ENCODE peak calls at places on chromosomes 4 and X, in nine cellular contexts. Y, P, O, S, E, T, Z, F and R are unnamed samples.

GRCh38 chr4:129080129-129080528 is 13.2 kb downstream of the SCLT1 start:
- DNase-seq in Y (no peak), P (no peak), O (no peak), S (no peak), E (no peak), T (no peak), Z (no peak), F (no peak), R (no peak)

GRCh38 chrX:155148724-155149537 is 67.3 kb upstream of the VBP1 start:
- DNase-seq in Y (no peak), P (peak), O (no peak), S (no peak), E (no peak), T (peak), Z (no peak), F (no peak), R (no peak)

GRCh38 chrX:8245411-8245810 is 74.3 kb upstream of the VCX2 start:
- DNase-seq in Y (no peak), P (peak), O (no peak), S (no peak), E (no peak), T (no peak), Z (no peak), F (no peak), R (no peak)

GRCh38 chr4:138751290-138751689 is 264.3 kb upstream of the NOCT start:
- DNase-seq in Y (no peak), P (peak), O (no peak), S (no peak), E (no peak), T (no peak), Z (peak), F (no peak), R (no peak)

GRCh38 chr4:138230048-138230447 is 12.1 kb downstream of the SLC7A11 start:
- DNase-seq in Y (no peak), P (no peak), O (no peak), S (no peak), E (no peak), T (no peak), Z (no peak), F (no peak), R (no peak)

GRCh38 chrX:41001327-41001726 is 83.9 kb upstream of the USP9X start:
- DNase-seq in Y (no peak), P (no peak), O (no peak), S (no peak), E (no peak), T (no peak), Z (no peak), F (peak), R (no peak)

GRCh38 chrX:19709812-19710518 is 177.4 kb downstream of the SH3KBP1 start:
- DNase-seq in Y (no peak), P (peak), O (no peak), S (no peak), E (peak), T (no peak), Z (peak), F (no peak), R (no peak)

GRCh38 chr4:67035501-67035900 is 509.8 kb downstream of the CENPC start:
- DNase-seq in Y (no peak), P (peak), O (no peak), S (no peak), E (no peak), T (no peak), Z (peak), F (no peak), R (no peak)

GRCh38 chr4:150302553-150302952 is 224.3 kb downstream of the DCLK2 start:
- DNase-seq in Y (no peak), P (peak), O (no peak), S (no peak), E (peak), T (no peak), Z (peak), F (peak), R (no peak)

GRCh38 chr4:8938623-8939022 is 67.0 kb upstream of the HMX1 start:
- DNase-seq in Y (no peak), P (no peak), O (no peak), S (no peak), E (no peak), T (no peak), Z (no peak), F (no peak), R (no peak)

GRCh38 chr4:8861576-8862279 is 9.9 kb downstream of the HMX1 start:
- DNase-seq in Y (no peak), P (no peak), O (no peak), S (no peak), E (no peak), T (no peak), Z (no peak), F (no peak), R (no peak)

GRCh38 chr4:157221426-157221894 is 932 bp downstream of the GRIA2 start:
- DNase-seq in Y (no peak), P (no peak), O (no peak), S (no peak), E (no peak), T (no peak), Z (no peak), F (no peak), R (no peak)

GRCh38 chr4:119099227-119099910 is 36.3 kb upstream of the MYOZ2 start:
- DNase-seq in Y (no peak), P (no peak), O (no peak), S (no peak), E (peak), T (no peak), Z (no peak), F (no peak), R (no peak)

GRCh38 chrX:136823175-136823574 is 42.4 kb upstream of the ARHGEF6 start:
- DNase-seq in Y (no peak), P (peak), O (no peak), S (no peak), E (no peak), T (no peak), Z (peak), F (no peak), R (no peak)

GRCh38 chr4:38163216-38164006 is 203.2 kb downstream of the PTTG2 start:
- DNase-seq in Y (no peak), P (peak), O (no peak), S (no peak), E (peak), T (no peak), Z (peak), F (no peak), R (no peak)

GRCh38 chr4:7607156-7607910 is 172.6 kb upstream of the PSAPL1 start:
- DNase-seq in Y (no peak), P (no peak), O (no peak), S (peak), E (no peak), T (no peak), Z (no peak), F (no peak), R (no peak)

GRCh38 chrX:311156-312129 is 7.2 kb downstream of the GTPBP6 start:
- DNase-seq in Y (no peak), P (no peak), O (peak), S (no peak), E (no peak), T (no peak), Z (no peak), F (no peak), R (no peak)

DNA sequence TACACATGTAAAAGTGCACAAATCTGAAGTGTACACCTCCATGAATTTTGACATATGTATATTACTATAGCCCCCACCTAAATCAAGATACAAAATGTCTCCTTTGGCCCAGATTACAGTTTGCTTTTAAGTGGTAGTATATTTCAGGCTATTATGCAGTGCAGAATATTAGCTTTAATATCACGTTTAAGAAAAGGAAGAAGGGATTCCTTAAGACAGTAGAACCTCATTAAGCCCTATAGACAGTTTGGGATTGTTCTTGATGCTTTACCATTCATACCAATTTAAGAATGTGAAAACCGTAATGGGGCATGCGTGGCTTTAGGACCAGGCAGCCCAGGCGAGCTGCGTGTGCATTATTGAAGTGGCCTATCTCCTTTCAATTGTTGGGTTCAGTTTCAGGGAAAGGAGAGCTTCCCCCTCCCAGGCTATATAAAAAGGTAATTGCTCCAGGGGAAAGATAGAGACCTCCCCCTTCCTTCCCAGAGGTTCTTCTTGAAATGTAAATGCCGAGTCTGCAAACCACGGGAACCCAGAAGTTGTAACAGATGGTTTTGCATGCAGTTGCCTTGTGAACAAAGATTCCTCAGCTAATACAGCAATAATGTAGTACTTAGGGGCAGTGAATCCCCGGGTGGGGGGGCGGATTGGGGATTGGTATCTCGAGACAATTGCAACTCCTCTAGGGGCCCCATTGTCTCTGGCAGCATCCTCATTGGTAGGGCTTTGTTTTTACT is 106.1 kb downstream of the UCHL1 start:
- DNase-seq in Y (no peak), P (no peak), O (no peak), S (no peak), E (no peak), T (no peak), Z (no peak), F (no peak), R (no peak)
- H3K4me3 ChIP-seq in Y (no peak), P (no peak), O (no peak), S (no peak), E (peak), T (no peak), Z (no peak), F (no peak), R (peak)

DNA sequence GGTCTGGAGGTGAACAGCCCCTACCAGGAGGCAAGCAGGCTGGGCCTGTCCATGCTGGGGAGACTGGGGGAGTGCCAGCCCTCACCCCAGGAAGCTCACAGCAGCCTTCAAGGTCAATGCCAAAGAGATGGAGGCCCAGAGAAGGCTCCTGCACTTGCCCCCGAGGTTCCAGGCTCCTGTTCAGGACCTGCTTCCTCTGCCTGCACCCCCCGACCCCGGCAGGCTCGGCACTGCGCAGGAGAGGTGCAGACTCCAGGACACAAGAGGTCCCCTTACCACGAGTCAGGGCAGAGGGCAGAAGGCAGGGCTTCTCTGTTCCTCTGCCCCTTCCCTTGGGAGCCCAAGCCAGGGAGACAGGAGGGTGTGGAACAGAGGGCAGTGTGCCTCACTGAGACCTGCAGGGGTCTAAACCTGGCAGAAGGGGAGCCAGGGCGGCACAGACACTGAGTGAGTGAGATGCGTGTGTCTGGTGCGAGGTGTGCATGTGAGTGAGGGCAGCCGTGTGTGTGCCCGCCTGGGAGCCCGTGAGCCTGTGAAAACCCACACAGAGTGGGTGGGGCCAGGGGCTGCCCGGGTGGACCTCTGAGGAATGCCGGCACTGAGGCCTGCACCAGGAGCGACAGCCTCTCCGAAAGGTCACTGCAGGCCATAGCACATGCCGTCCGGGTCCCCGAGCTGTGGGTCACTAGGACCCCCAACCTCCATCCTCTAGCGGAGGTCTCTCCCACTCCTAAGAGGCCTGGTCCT is 30.7 kb upstream of the FGFR3 start:
- DNase-seq in Y (no peak), P (no peak), O (no peak), S (no peak), E (no peak), T (no peak), Z (no peak), F (no peak), R (no peak)
- H3K4me3 ChIP-seq in Y (no peak), P (no peak), O (no peak), S (no peak), E (no peak), T (no peak), Z (no peak), F (no peak), R (no peak)

GRCh38 chr4:185773419-185773818 is 38.6 kb downstream of the SORBS2 start:
- DNase-seq in Y (no peak), P (no peak), O (no peak), S (no peak), E (no peak), T (no peak), Z (no peak), F (peak), R (no peak)

GRCh38 chr4:185775792-185776555 is 36.0 kb downstream of the SORBS2 start:
- DNase-seq in Y (no peak), P (peak), O (no peak), S (no peak), E (no peak), T (no peak), Z (peak), F (no peak), R (no peak)

GRCh38 chr4:185772391-185773093 is 39.5 kb downstream of the SORBS2 start:
- DNase-seq in Y (no peak), P (no peak), O (no peak), S (no peak), E (no peak), T (no peak), Z (no peak), F (no peak), R (no peak)

GRCh38 chr4:185774076-185774731 is 37.8 kb downstream of the SORBS2 start:
- DNase-seq in Y (no peak), P (no peak), O (no peak), S (no peak), E (no peak), T (no peak), Z (no peak), F (peak), R (no peak)

DNA sequence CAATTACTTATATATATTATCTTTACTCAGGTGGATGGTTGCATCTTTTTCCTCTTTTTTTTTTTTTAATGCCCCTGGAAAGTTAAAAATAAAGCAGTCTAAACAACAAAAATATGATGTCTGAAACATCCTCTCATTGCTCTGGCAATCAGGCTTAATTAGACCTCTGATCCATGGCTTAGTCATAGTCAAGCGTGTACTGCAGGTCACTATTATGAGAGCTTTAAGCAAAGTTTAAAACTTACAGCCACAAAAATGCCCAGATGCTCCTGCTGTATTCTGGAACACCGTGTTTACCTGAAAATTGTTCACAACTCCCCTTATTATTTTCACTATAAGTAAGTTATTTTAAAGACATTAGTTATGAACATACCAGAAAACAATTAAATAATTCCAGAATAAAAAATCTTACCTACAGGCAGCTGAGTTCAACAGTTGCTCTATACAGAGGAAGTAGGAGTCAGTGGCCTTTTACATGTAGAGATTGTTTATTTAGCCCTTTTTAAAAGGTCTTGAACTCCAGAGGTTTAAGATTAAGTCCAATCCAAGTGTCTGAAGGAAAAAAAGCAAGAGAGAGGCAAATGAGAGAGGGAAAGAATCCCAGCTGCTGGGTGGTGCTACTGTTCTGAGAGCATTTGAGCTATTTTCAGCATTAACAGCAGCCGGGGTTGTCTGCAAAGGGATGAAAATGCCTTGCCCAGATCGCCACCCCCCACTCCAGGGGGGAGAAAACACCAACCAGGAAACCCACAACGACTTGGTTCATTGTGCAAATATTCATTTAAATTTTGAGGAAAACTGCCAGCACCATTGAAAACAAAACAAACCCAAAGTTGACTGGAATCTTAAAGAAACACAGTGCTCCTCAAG is 36.9 kb downstream of the SORBS2 start:
- DNase-seq in Y (no peak), P (peak), O (no peak), S (no peak), E (peak), T (no peak), Z (peak), F (peak), R (peak)
- H3K4me3 ChIP-seq in Y (no peak), P (no peak), O (peak), S (no peak), E (peak), T (no peak), Z (no peak), F (no peak), R (peak)

GRCh38 chr4:90215286-90215685 is 88.1 kb downstream of the CCSER1 start:
- DNase-seq in Y (no peak), P (peak), O (no peak), S (no peak), E (no peak), T (no peak), Z (peak), F (peak), R (no peak)

GRCh38 chr4:90207887-90208454 is 80.8 kb downstream of the CCSER1 start:
- DNase-seq in Y (no peak), P (no peak), O (no peak), S (no peak), E (no peak), T (no peak), Z (no peak), F (no peak), R (no peak)

GRCh38 chr4:90211174-90211573 is 84.0 kb downstream of the CCSER1 start:
- DNase-seq in Y (no peak), P (peak), O (no peak), S (no peak), E (no peak), T (no peak), Z (peak), F (no peak), R (no peak)

DNA sequence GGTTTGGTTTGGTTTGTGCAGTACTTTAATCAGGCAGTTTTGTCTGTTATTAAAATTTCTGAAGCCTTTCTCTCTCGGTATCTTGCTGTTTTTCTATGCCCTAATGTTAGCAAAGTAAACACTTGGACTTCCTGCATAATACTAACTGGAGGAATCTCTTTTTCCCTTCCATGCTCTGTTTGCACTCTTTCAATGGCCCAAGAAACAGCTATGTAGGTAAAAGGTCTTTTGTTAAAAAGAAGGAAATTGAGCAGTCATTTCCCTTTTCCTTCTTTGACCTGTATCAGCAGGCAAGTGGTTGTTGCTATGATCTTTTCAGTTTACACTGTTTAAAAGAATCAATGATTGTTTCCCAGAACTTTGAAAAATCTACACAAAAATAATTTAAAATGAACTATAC is 82.7 kb downstream of the CCSER1 start:
- DNase-seq in Y (no peak), P (no peak), O (no peak), S (no peak), E (no peak), T (no peak), Z (peak), F (peak), R (no peak)
- H3K4me3 ChIP-seq in Y (no peak), P (no peak), O (no peak), S (no peak), E (no peak), T (no peak), Z (no peak), F (no peak), R (no peak)

GRCh38 chr4:54226399-54227260 is 2.5 kb upstream of the PDGFRA start:
- DNase-seq in Y (no peak), P (no peak), O (peak), S (peak), E (peak), T (peak), Z (no peak), F (peak), R (no peak)
- H3K4me3 ChIP-seq in Y (peak), P (peak), O (peak), S (peak), E (peak), T (peak), Z (peak), F (peak), R (peak)

GRCh38 chr4:23888421-23889319 is 1.2 kb downstream of the PPARGC1A start:
- DNase-seq in Y (no peak), P (peak), O (no peak), S (no peak), E (no peak), T (no peak), Z (peak), F (peak), R (no peak)

GRCh38 chr4:23891064-23891421 is 1.2 kb upstream of the PPARGC1A start:
- DNase-seq in Y (no peak), P (no peak), O (no peak), S (no peak), E (no peak), T (no peak), Z (no peak), F (no peak), R (no peak)

GRCh38 chr4:23890369-23891063 is 669 bp upstream of the PPARGC1A start:
- DNase-seq in Y (no peak), P (no peak), O (no peak), S (no peak), E (no peak), T (no peak), Z (no peak), F (no peak), R (no peak)

GRCh38 chr4:23889368-23889767 is 479 bp downstream of the PPARGC1A start:
- DNase-seq in Y (no peak), P (no peak), O (no peak), S (no peak), E (no peak), T (no peak), Z (no peak), F (no peak), R (no peak)

DNA sequence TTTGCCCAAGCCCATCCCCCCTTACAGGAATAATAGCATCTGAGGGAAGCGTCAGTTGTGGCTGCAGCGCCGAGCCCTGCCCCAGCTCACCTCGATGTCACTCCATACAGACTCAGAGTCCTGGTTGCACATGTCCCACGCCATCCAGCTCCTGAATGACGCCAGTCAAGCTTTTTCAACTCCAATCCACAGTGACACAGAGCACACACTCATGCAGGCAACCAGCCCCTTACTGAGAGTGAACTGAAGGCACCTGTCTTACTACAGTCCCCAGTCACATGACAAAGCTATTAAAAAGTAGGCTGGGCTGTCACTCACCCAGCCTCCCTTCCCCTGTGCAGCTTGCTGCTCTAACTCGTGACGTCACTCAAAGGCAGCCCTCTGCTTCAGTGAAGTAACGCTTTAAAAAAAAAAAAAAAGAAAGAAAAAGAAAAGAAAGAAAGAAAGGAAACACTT is at the start of gene PPARGC1A:
- DNase-seq in Y (no peak), P (peak), O (peak), S (peak), E (no peak), T (peak), Z (no peak), F (peak), R (peak)
- H3K4me3 ChIP-seq in Y (no peak), P (peak), O (peak), S (peak), E (peak), T (peak), Z (peak), F (peak), R (peak)

GRCh38 chr4:114368751-114369150 is 229.9 kb upstream of the UGT8 start:
- DNase-seq in Y (no peak), P (no peak), O (no peak), S (no peak), E (no peak), T (no peak), Z (no peak), F (no peak), R (no peak)
- H3K4me3 ChIP-seq in Y (no peak), P (no peak), O (no peak), S (no peak), E (no peak), T (no peak), Z (no peak), F (no peak), R (no peak)